ENCODE peak calls at places on chromosome 3, in four cellular contexts. P is A549, G is GM12878, Z is endothelial cell of umbilical vein. B is an unnamed sample.

GRCh38 chr3:101383156-101383575 is 62.8 kb upstream of the IMPG2 start:
- DNase-seq in P (no peak), G (no peak), Z (no peak), B (no peak)

GRCh38 chr3:127387556-127388153 is 99.8 kb upstream of the PRR20G start:
- DNase-seq in P (no peak), G (no peak), Z (no peak), B (no peak)

GRCh38 chr3:16174389-16174788 is at the start of gene GALNT15:
- DNase-seq in P (no peak), G (no peak), Z (peak; percentile 86), B (no peak)

GRCh38 chr3:58150130-58150663 is 60.6 kb downstream of the DNASE1L3 start:
- DNase-seq in P (no peak), G (no peak), Z (no peak), B (no peak)

GRCh38 chr3:133992951-133993595 is 36.7 kb downstream of the SLCO2A1 start:
- DNase-seq in P (no peak), G (no peak), Z (no peak), B (no peak)

GRCh38 chr3:57068437-57069089 is 8.1 kb downstream of the SPATA12 start:
- DNase-seq in P (peak; percentile 55), G (peak; percentile 95), Z (peak; percentile 66), B (peak; percentile 97)

GRCh38 chr3:65539620-65540019 is 499.1 kb downstream of the MAGI1 start:
- DNase-seq in P (no peak), G (no peak), Z (no peak), B (no peak)

GRCh38 chr3:120699333-120699732 is 17.3 kb upstream of the HGD start:
- DNase-seq in P (no peak), G (no peak), Z (no peak), B (no peak)

GRCh38 chr3:148957586-148957985 is 33.8 kb upstream of the GYG1 start:
- DNase-seq in P (no peak), G (no peak), Z (no peak), B (peak; percentile 86)

GRCh38 chr3:71416868-71417267 is 166.7 kb downstream of the FOXP1 start:
- DNase-seq in P (no peak), G (no peak), Z (no peak), B (peak; percentile 53)

GRCh38 chr3:123390865-123391613 is 57.9 kb downstream of the ADCY5 start:
- DNase-seq in P (no peak), G (no peak), Z (no peak), B (no peak)

GRCh38 chr3:171000281-171000680 is 26.2 kb downstream of the SLC2A2 start:
- DNase-seq in P (no peak), G (no peak), Z (no peak), B (no peak)

GRCh38 chr3:183892610-183893214 is 8.0 kb upstream of the PARL start:
- DNase-seq in P (no peak), G (no peak), Z (no peak), B (no peak)

GRCh38 chr3:114584734-114585371 is 291.0 kb downstream of the TIGIT start:
- DNase-seq in P (no peak), G (peak; percentile 15), Z (no peak), B (no peak)

GRCh38 chr3:197456271-197457091 is 99.3 kb downstream of the BDH1 start:
- DNase-seq in P (peak; percentile 28), G (no peak), Z (peak; percentile 77), B (peak; percentile 67)

GRCh38 chr3:176650478-176650877 is 546.8 kb downstream of the TBL1XR1 start:
- DNase-seq in P (no peak), G (no peak), Z (no peak), B (peak; percentile 11)

GRCh38 chr3:136819784-136820640 is 1.1 kb downstream of the SLC35G2 start:
- DNase-seq in P (peak; percentile 17), G (no peak), Z (peak; percentile 62), B (peak; percentile 68)

GRCh38 chr3:168722091-168722490 is 626.4 kb upstream of the GOLIM4 start:
- DNase-seq in P (no peak), G (no peak), Z (no peak), B (no peak)

GRCh38 chr3:148792540-148792939 is 35.1 kb upstream of the CPB1 start:
- DNase-seq in P (no peak), G (no peak), Z (no peak), B (no peak)

GRCh38 chr3:15206662-15207576 is 873 bp downstream of the CAPN7 start:
- DNase-seq in P (peak; percentile 19), G (no peak), Z (peak; percentile 78), B (peak; percentile 66)

GRCh38 chr3:142863010-142863787 is 25.7 kb downstream of the PCOLCE2 start:
- DNase-seq in P (no peak), G (no peak), Z (no peak), B (peak; percentile 57)

GRCh38 chr3:179068779-179069530 is 2.7 kb downstream of the ZMAT3 start:
- DNase-seq in P (peak; percentile 30), G (no peak), Z (peak; percentile 42), B (peak; percentile 50)

GRCh38 chr3:63951901-63952594 is 39.9 kb upstream of the SCAANT1 start:
- DNase-seq in P (no peak), G (no peak), Z (no peak), B (no peak)

GRCh38 chr3:63954182-63954581 is 42.0 kb upstream of the SCAANT1 start:
- DNase-seq in P (no peak), G (no peak), Z (no peak), B (no peak)

GRCh38 chr3:63955036-63955650 is 43.0 kb upstream of the SCAANT1 start:
- DNase-seq in P (no peak), G (no peak), Z (no peak), B (no peak)

GRCh38 chr3:63960048-63960711 is 48.0 kb upstream of the SCAANT1 start:
- DNase-seq in P (peak; percentile 39), G (no peak), Z (peak; percentile 86), B (peak; percentile 34)

DNA sequence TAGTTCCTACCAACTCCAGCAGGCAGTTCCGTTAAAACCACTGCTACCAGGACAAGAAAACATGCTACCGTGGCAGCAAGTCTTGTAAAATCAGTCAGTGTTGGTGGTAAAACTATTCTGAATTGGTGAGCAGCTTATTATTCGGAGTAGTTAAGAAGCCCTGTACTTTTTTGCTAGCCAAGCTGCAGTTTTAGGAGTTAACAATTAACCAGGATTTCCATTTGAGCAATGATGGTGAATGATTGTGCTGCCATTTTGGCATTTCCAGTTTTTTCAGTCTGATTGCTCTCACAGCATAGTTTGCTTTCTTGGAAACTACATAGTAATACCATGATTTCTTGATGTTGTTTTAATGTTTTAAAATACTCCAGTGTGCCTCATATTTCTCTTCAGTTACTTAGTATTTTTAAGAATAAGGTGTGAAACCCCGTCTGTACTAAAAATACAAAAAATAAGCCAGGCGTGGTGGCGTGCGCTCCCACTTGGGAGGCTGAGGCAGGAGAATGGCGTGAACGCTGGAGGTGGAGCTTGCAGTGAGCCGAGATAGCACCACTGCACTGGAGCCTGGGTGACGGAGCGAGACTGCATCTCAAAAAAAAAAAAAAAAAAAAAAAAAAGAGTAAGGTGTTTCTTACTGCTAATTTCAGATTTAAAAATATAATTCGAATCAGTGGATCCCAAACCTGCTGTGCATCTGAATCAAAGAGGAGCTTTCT is 43.8 kb upstream of the SCAANT1 start:
- DNase-seq in P (no peak), G (no peak), Z (no peak), B (no peak)
- TF ChIP-seq MYC in P (no peak), G (no peak), Z (no peak), B (no peak)

GRCh38 chr3:129908417-129908816 is 14.9 kb upstream of the TMCC1 start:
- DNase-seq in P (no peak), G (no peak), Z (peak; percentile 49), B (no peak)
- TF ChIP-seq POLR2A in P (no peak), G (no peak), Z (no peak), B (no peak)

GRCh38 chr3:185822221-185822956 is 2.5 kb downstream of the IGF2BP2 start:
- DNase-seq in P (no peak), G (no peak), Z (peak; percentile 65), B (no peak)
- TF ChIP-seq MYC in P (no peak), G (no peak), Z (no peak), B (no peak)

DNA sequence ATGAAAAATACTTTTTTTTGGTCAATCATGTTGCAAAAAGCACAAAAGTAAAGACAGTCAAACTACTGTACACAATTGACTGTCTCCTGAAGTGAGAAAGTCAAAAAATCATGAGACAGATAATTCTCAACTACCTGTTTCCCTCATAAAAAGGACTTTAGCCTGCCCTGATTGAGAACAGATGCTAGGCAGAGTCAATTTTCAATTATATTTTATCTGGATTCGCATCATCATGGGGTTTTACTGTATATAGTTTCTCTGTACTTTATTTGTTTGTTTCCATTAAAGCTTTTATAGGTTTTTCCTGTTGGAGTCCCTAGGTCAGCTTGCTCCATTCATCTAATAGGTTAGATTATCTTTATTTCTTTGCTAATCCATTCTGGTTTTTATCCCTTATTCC is 53.8 kb downstream of the ECT2 start:
- DNase-seq in P (no peak), G (no peak), Z (no peak), B (no peak)
- TF ChIP-seq POLR2A in P (no peak), G (no peak), Z (no peak), B (no peak)

DNA sequence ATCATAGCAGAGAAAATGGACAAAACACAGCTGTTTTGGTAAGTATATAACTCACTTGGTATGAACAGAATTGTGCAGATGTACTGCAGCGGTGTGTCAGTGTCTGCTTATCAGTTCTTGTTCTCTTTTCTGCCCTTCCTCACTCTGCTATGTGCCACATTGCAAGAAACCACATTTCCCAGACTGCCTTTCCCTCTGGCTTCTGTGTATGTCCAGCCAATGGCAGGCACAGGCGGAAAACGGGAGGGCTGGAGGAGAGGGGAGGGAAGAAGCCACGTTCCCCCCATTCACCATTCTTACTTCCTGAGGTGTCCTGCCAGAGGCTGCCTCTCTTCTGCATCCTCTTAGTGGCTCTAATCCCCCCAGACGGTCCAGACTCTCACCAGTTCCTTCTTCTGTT is 15.4 kb downstream of the HHLA2 start:
- DNase-seq in P (no peak), G (no peak), Z (no peak), B (peak; percentile 9)
- TF ChIP-seq MYC in P (no peak), G (no peak), Z (no peak), B (no peak)

GRCh38 chr3:54427951-54428871 is 305.9 kb downstream of the CACNA2D3 start:
- DNase-seq in P (peak; percentile 17), G (peak; percentile 7), Z (peak; percentile 41), B (peak; percentile 68)

GRCh38 chr3:54433846-54434245 is 311.5 kb downstream of the CACNA2D3 start:
- DNase-seq in P (no peak), G (no peak), Z (no peak), B (peak; percentile 17)

GRCh38 chr3:54434761-54435160 is 312.4 kb downstream of the CACNA2D3 start:
- DNase-seq in P (no peak), G (no peak), Z (no peak), B (no peak)

GRCh38 chr3:54427501-54427900 is 305.1 kb downstream of the CACNA2D3 start:
- DNase-seq in P (no peak), G (no peak), Z (no peak), B (no peak)

DNA sequence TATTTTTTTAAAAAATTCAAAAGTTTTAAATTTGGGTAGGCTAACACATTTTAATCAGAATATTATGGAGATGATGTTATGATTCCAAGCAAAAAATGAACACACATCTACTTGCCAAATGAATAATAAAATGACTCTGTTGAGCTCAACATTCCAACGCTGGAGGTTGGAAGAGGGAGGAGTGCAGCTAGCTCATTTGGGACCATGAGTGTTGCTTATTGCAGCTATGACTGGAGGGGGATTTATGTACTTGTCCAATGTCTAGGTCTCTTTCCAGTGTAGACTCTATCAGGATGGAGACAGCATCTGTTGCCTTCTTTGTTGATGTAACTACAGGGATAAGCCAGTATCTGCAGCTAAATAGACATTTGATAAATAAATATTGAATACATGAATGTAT is 310.6 kb downstream of the CACNA2D3 start:
- DNase-seq in P (no peak), G (no peak), Z (no peak), B (no peak)
- TF ChIP-seq POLR2A in P (no peak), G (no peak), Z (no peak), B (no peak)

GRCh38 chr3:110164632-110165240 is 827.4 kb upstream of the DPPA4 start:
- DNase-seq in P (no peak), G (no peak), Z (no peak), B (no peak)
- TF ChIP-seq MYC in P (no peak), G (no peak), Z (no peak), B (no peak)

GRCh38 chr3:160449660-160450598 is at the start of gene TRIM59:
- DNase-seq in P (peak; percentile 99), G (peak; percentile 96), Z (peak; percentile 98), B (no peak)
- TF ChIP-seq POLR2A in P (peak; percentile 74), G (peak; percentile 99), Z (peak; percentile 88), B (no peak)

B was measured in NB4.